ENCODE peak calls at places on chromosomes 4 and X, in four cellular contexts. Y, O, E and K are unnamed samples.

GRCh38 chr4:63211377-63211776 is 1197.9 kb downstream of the TECRL start:
- DNase-seq in Y (no peak), O (no peak), E (no peak), K (no peak)

GRCh38 chr4:123031664-123032063 is 109.3 kb upstream of the NUDT6 start:
- DNase-seq in Y (no peak), O (no peak), E (no peak), K (no peak)

GRCh38 chr4:105970371-105970770 is 75.1 kb downstream of the NPNT start:
- DNase-seq in Y (no peak), O (no peak), E (no peak), K (no peak)

GRCh38 chr4:61760820-61761219 is 560.7 kb downstream of the ADGRL3 start:
- DNase-seq in Y (no peak), O (no peak), E (no peak), K (no peak)

GRCh38 chr4:40576651-40577480 is 52.8 kb downstream of the RBM47 start:
- DNase-seq in Y (peak; percentile 100), O (no peak), E (peak; percentile 91), K (peak; percentile 100)

GRCh38 chr4:177802665-177803064 is 360.4 kb upstream of the AGA start:
- DNase-seq in Y (no peak), O (no peak), E (peak; percentile 9), K (no peak)

GRCh38 chr4:113289736-113290135 is 240.3 kb downstream of the ANK2 start:
- DNase-seq in Y (no peak), O (no peak), E (peak; percentile 47), K (no peak)

GRCh38 chr4:139027771-139028170 is 12.2 kb downstream of the NOCT start:
- DNase-seq in Y (peak; percentile 55), O (no peak), E (peak; percentile 70), K (no peak)

GRCh38 chrX:21926527-21927278 is 13.8 kb upstream of the SMS start:
- DNase-seq in Y (peak; percentile 69), O (peak; percentile 84), E (peak; percentile 99), K (no peak)

GRCh38 chrX:93874554-93874953 is 200.5 kb downstream of the FAM133A start:
- DNase-seq in Y (peak; percentile 63), O (peak; percentile 51), E (no peak), K (no peak)

GRCh38 chrX:56219702-56220101 is 12.5 kb upstream of the KLF8 start:
- DNase-seq in Y (peak; percentile 46), O (peak; percentile 2), E (no peak), K (no peak)

GRCh38 chr4:43008793-43009192 is 116.3 kb downstream of the GRXCR1 start:
- DNase-seq in Y (no peak), O (no peak), E (no peak), K (no peak)

GRCh38 chrX:27186671-27187070 is 276.5 kb downstream of the PPP4R3C start:
- DNase-seq in Y (peak; percentile 73), O (peak; percentile 61), E (peak; percentile 28), K (no peak)

GRCh38 chrX:17295788-17296187 is 79.2 kb upstream of the NHS start:
- DNase-seq in Y (no peak), O (no peak), E (no peak), K (no peak)

GRCh38 chr4:39427477-39428119 is 20.9 kb downstream of the KLB start:
- DNase-seq in Y (peak; percentile 39), O (no peak), E (no peak), K (no peak)

GRCh38 chr4:108213308-108213707 is 44.6 kb upstream of the LEF1 start:
- DNase-seq in Y (no peak), O (no peak), E (no peak), K (no peak)

GRCh38 chr4:153974452-153974851 is 185.6 kb upstream of the SFRP2 start:
- DNase-seq in Y (no peak), O (no peak), E (no peak), K (no peak)

GRCh38 chrX:25028726-25029125 is 13.0 kb upstream of the ARX start:
- DNase-seq in Y (peak; percentile 11), O (peak; percentile 67), E (peak; percentile 6), K (no peak)

GRCh38 chr4:184475096-184475461 is 729 bp upstream of the IRF2 start:
- DNase-seq in Y (peak; percentile 54), O (peak; percentile 41), E (peak; percentile 35), K (peak; percentile 64)

GRCh38 chrX:338836-339400 is 20.3 kb upstream of the GTPBP6 start:
- DNase-seq in Y (no peak), O (no peak), E (no peak), K (no peak)

GRCh38 chr4:2915789-2916188 is 47.4 kb downstream of the NOP14 start:
- DNase-seq in Y (no peak), O (no peak), E (no peak), K (no peak)

GRCh38 chrX:149114874-149115273 is 390.2 kb downstream of the IDS start:
- DNase-seq in Y (no peak), O (no peak), E (no peak), K (no peak)